ENCODE peak calls at places on chromosomes 11 and 22, in ten cellular contexts. One of them, this sample, is unnamed.

GRCh38 chr11:80990885-80991284 is 1550.1 kb upstream of the TENM4 start:
- ATAC-seq in body of pancreas: no peak
- ATAC-seq in left lung: no peak
- ATAC-seq in IMR-90: no peak
- ATAC-seq in CD8-positive, alpha-beta T cell: no peak
- ATAC-seq in GM23338: no peak
- ATAC-seq in heart right ventricle: no peak
- ATAC-seq in pancreas: no peak
- ATAC-seq in CD4-positive, CD25-positive, alpha-beta regulatory T cell: no peak
- ATAC-seq in naive thymus-derived CD4-positive, alpha-beta T cell: no peak
- ATAC-seq in this sample: no peak

GRCh38 chr11:21257461-21257860 is 588.1 kb downstream of the NELL1 start:
- ATAC-seq in body of pancreas: no peak
- ATAC-seq in left lung: no peak
- ATAC-seq in IMR-90: no peak
- ATAC-seq in CD8-positive, alpha-beta T cell: no peak
- ATAC-seq in GM23338: no peak
- ATAC-seq in heart right ventricle: no peak
- ATAC-seq in pancreas: no peak
- ATAC-seq in CD4-positive, CD25-positive, alpha-beta regulatory T cell: no peak
- ATAC-seq in naive thymus-derived CD4-positive, alpha-beta T cell: no peak
- ATAC-seq in this sample: no peak

GRCh38 chr11:83438438-83438837 is 152.3 kb upstream of the CCDC90B start:
- ATAC-seq in body of pancreas: no peak
- ATAC-seq in left lung: peak; percentile 48
- ATAC-seq in IMR-90: no peak
- ATAC-seq in CD8-positive, alpha-beta T cell: no peak
- ATAC-seq in GM23338: no peak
- ATAC-seq in heart right ventricle: no peak
- ATAC-seq in pancreas: peak; percentile 47
- ATAC-seq in CD4-positive, CD25-positive, alpha-beta regulatory T cell: no peak
- ATAC-seq in naive thymus-derived CD4-positive, alpha-beta T cell: peak; percentile 47
- ATAC-seq in this sample: no peak

GRCh38 chr11:94536386-94536785 is 7.3 kb upstream of the FUT4 start:
- ATAC-seq in body of pancreas: no peak
- ATAC-seq in left lung: no peak
- ATAC-seq in IMR-90: no peak
- ATAC-seq in CD8-positive, alpha-beta T cell: no peak
- ATAC-seq in GM23338: no peak
- ATAC-seq in heart right ventricle: no peak
- ATAC-seq in pancreas: peak; percentile 68
- ATAC-seq in CD4-positive, CD25-positive, alpha-beta regulatory T cell: no peak
- ATAC-seq in naive thymus-derived CD4-positive, alpha-beta T cell: no peak
- ATAC-seq in this sample: no peak

GRCh38 chr22:23762866-23763578 is at the start of gene C22orf15:
- ATAC-seq in body of pancreas: no peak
- ATAC-seq in left lung: no peak
- ATAC-seq in IMR-90: peak; percentile 88
- ATAC-seq in CD8-positive, alpha-beta T cell: peak; percentile 40
- ATAC-seq in GM23338: peak; percentile 45
- ATAC-seq in heart right ventricle: no peak
- ATAC-seq in pancreas: no peak
- ATAC-seq in CD4-positive, CD25-positive, alpha-beta regulatory T cell: no peak
- ATAC-seq in naive thymus-derived CD4-positive, alpha-beta T cell: no peak
- ATAC-seq in this sample: no peak

GRCh38 chr22:38098410-38099249 is 11.9 kb downstream of the BAIAP2L2 start:
- ATAC-seq in body of pancreas: peak; percentile 27
- ATAC-seq in left lung: peak; percentile 17
- ATAC-seq in IMR-90: peak; percentile 77
- ATAC-seq in CD8-positive, alpha-beta T cell: no peak
- ATAC-seq in GM23338: no peak
- ATAC-seq in heart right ventricle: peak; percentile 61
- ATAC-seq in pancreas: peak; percentile 47
- ATAC-seq in CD4-positive, CD25-positive, alpha-beta regulatory T cell: no peak
- ATAC-seq in naive thymus-derived CD4-positive, alpha-beta T cell: no peak
- ATAC-seq in this sample: no peak

GRCh38 chr22:22897947-22898346 is 10.3 kb downstream of the IGLL5 start:
- ATAC-seq in body of pancreas: no peak
- ATAC-seq in left lung: no peak
- ATAC-seq in IMR-90: no peak
- ATAC-seq in CD8-positive, alpha-beta T cell: no peak
- ATAC-seq in GM23338: no peak
- ATAC-seq in heart right ventricle: no peak
- ATAC-seq in pancreas: no peak
- ATAC-seq in CD4-positive, CD25-positive, alpha-beta regulatory T cell: no peak
- ATAC-seq in naive thymus-derived CD4-positive, alpha-beta T cell: no peak
- ATAC-seq in this sample: no peak

GRCh38 chr22:19904174-19904856 is 37.3 kb upstream of the COMT start:
- ATAC-seq in body of pancreas: no peak
- ATAC-seq in left lung: no peak
- ATAC-seq in IMR-90: no peak
- ATAC-seq in CD8-positive, alpha-beta T cell: no peak
- ATAC-seq in GM23338: no peak
- ATAC-seq in heart right ventricle: no peak
- ATAC-seq in pancreas: no peak
- ATAC-seq in CD4-positive, CD25-positive, alpha-beta regulatory T cell: no peak
- ATAC-seq in naive thymus-derived CD4-positive, alpha-beta T cell: no peak
- ATAC-seq in this sample: no peak

GRCh38 chr11:119993732-119994131 is 144.2 kb downstream of the TRIM29 start:
- ATAC-seq in body of pancreas: peak; percentile 43
- ATAC-seq in left lung: no peak
- ATAC-seq in IMR-90: no peak
- ATAC-seq in CD8-positive, alpha-beta T cell: no peak
- ATAC-seq in GM23338: peak; percentile 44
- ATAC-seq in heart right ventricle: no peak
- ATAC-seq in pancreas: peak; percentile 78
- ATAC-seq in CD4-positive, CD25-positive, alpha-beta regulatory T cell: no peak
- ATAC-seq in naive thymus-derived CD4-positive, alpha-beta T cell: no peak
- ATAC-seq in this sample: no peak

GRCh38 chr22:19730662-19731360 is 7.5 kb downstream of the GP1BB start:
- ATAC-seq in body of pancreas: peak; percentile 81
- ATAC-seq in left lung: peak; percentile 96
- ATAC-seq in IMR-90: peak; percentile 97
- ATAC-seq in CD8-positive, alpha-beta T cell: peak; percentile 91
- ATAC-seq in GM23338: peak; percentile 94
- ATAC-seq in heart right ventricle: peak; percentile 94
- ATAC-seq in pancreas: peak; percentile 92
- ATAC-seq in CD4-positive, CD25-positive, alpha-beta regulatory T cell: peak; percentile 86
- ATAC-seq in naive thymus-derived CD4-positive, alpha-beta T cell: peak; percentile 88
- ATAC-seq in this sample: peak; percentile 84

GRCh38 chr11:13316528-13316961 is 39.0 kb downstream of the BMAL1 start:
- ATAC-seq in body of pancreas: no peak
- ATAC-seq in left lung: peak; percentile 77
- ATAC-seq in IMR-90: peak; percentile 85
- ATAC-seq in CD8-positive, alpha-beta T cell: no peak
- ATAC-seq in GM23338: no peak
- ATAC-seq in heart right ventricle: peak; percentile 41
- ATAC-seq in pancreas: peak; percentile 54
- ATAC-seq in CD4-positive, CD25-positive, alpha-beta regulatory T cell: no peak
- ATAC-seq in naive thymus-derived CD4-positive, alpha-beta T cell: no peak
- ATAC-seq in this sample: peak; percentile 77

GRCh38 chr11:129192150-129192549 is at the start of gene ARHGAP32:
- ATAC-seq in body of pancreas: no peak
- ATAC-seq in left lung: peak; percentile 64
- ATAC-seq in IMR-90: no peak
- ATAC-seq in CD8-positive, alpha-beta T cell: peak; percentile 91
- ATAC-seq in GM23338: peak; percentile 76
- ATAC-seq in heart right ventricle: no peak
- ATAC-seq in pancreas: peak; percentile 70
- ATAC-seq in CD4-positive, CD25-positive, alpha-beta regulatory T cell: peak; percentile 53
- ATAC-seq in naive thymus-derived CD4-positive, alpha-beta T cell: peak; percentile 61
- ATAC-seq in this sample: no peak

GRCh38 chr22:29348956-29349355 is 33.5 kb upstream of the RASL10A start:
- ATAC-seq in body of pancreas: no peak
- ATAC-seq in left lung: no peak
- ATAC-seq in IMR-90: no peak
- ATAC-seq in CD8-positive, alpha-beta T cell: no peak
- ATAC-seq in GM23338: no peak
- ATAC-seq in heart right ventricle: no peak
- ATAC-seq in pancreas: no peak
- ATAC-seq in CD4-positive, CD25-positive, alpha-beta regulatory T cell: no peak
- ATAC-seq in naive thymus-derived CD4-positive, alpha-beta T cell: no peak
- ATAC-seq in this sample: no peak

GRCh38 chr11:78147807-78148206 is 8.4 kb upstream of the ALG8 start:
- ATAC-seq in body of pancreas: no peak
- ATAC-seq in left lung: no peak
- ATAC-seq in IMR-90: no peak
- ATAC-seq in CD8-positive, alpha-beta T cell: no peak
- ATAC-seq in GM23338: no peak
- ATAC-seq in heart right ventricle: no peak
- ATAC-seq in pancreas: no peak
- ATAC-seq in CD4-positive, CD25-positive, alpha-beta regulatory T cell: no peak
- ATAC-seq in naive thymus-derived CD4-positive, alpha-beta T cell: no peak
- ATAC-seq in this sample: no peak

GRCh38 chr11:69969890-69970784 is 108.0 kb upstream of the ANO1 start:
- ATAC-seq in body of pancreas: no peak
- ATAC-seq in left lung: no peak
- ATAC-seq in IMR-90: no peak
- ATAC-seq in CD8-positive, alpha-beta T cell: no peak
- ATAC-seq in GM23338: no peak
- ATAC-seq in heart right ventricle: no peak
- ATAC-seq in pancreas: no peak
- ATAC-seq in CD4-positive, CD25-positive, alpha-beta regulatory T cell: no peak
- ATAC-seq in naive thymus-derived CD4-positive, alpha-beta T cell: peak; percentile 33
- ATAC-seq in this sample: no peak

GRCh38 chr22:40000171-40000570 is 5.4 kb downstream of the FAM83F start:
- ATAC-seq in body of pancreas: no peak
- ATAC-seq in left lung: no peak
- ATAC-seq in IMR-90: no peak
- ATAC-seq in CD8-positive, alpha-beta T cell: no peak
- ATAC-seq in GM23338: no peak
- ATAC-seq in heart right ventricle: no peak
- ATAC-seq in pancreas: no peak
- ATAC-seq in CD4-positive, CD25-positive, alpha-beta regulatory T cell: no peak
- ATAC-seq in naive thymus-derived CD4-positive, alpha-beta T cell: no peak
- ATAC-seq in this sample: no peak

GRCh38 chr22:20531404-20532181 is 24.2 kb downstream of the MED15 start:
- ATAC-seq in body of pancreas: peak; percentile 69
- ATAC-seq in left lung: peak; percentile 94
- ATAC-seq in IMR-90: peak; percentile 81
- ATAC-seq in CD8-positive, alpha-beta T cell: peak; percentile 34
- ATAC-seq in GM23338: peak; percentile 83
- ATAC-seq in heart right ventricle: peak; percentile 83
- ATAC-seq in pancreas: peak; percentile 82
- ATAC-seq in CD4-positive, CD25-positive, alpha-beta regulatory T cell: no peak
- ATAC-seq in naive thymus-derived CD4-positive, alpha-beta T cell: no peak
- ATAC-seq in this sample: peak; percentile 93

GRCh38 chr11:16607675-16608644 is 130.5 kb upstream of the C11orf58 start:
- ATAC-seq in body of pancreas: peak; percentile 32
- ATAC-seq in left lung: peak; percentile 13
- ATAC-seq in IMR-90: peak; percentile 62
- ATAC-seq in CD8-positive, alpha-beta T cell: no peak
- ATAC-seq in GM23338: peak; percentile 26
- ATAC-seq in heart right ventricle: peak; percentile 51
- ATAC-seq in pancreas: peak; percentile 34
- ATAC-seq in CD4-positive, CD25-positive, alpha-beta regulatory T cell: no peak
- ATAC-seq in naive thymus-derived CD4-positive, alpha-beta T cell: no peak
- ATAC-seq in this sample: no peak

DNA sequence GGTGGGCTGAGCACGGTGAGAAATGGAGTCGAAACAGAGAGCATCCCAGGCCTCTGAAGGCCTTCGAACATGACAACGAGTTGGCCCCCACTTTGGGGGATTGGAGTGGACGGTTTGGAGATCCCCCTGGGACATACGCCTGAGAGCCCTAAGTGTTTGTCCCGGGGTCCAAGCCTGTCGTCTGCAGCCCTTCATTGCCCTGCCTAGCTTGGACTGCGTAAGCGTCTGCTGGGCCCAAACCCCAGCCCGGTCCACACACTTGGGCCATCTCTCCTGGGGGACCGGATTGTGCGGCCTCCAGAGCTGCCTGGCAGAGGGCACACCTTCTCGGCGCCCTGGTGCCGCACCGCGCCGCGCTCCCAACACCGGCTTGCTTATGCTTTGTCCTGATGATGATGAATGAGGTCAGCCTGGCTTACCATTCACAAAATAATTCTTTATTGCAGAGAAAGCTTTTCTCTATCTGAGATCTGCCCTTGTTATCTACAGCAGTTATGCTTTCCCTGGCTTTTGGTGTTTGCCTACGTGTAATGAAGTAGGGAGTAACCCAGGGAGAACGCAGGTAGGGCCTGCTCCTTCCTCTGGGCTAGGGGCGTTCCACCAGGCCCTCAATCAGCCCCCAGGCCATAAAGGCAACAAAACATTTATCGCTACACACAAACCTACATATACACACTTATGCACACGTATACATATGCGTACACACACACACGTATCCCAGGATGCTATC is 85.9 kb upstream of the PPARA start:
- ATAC-seq in body of pancreas: peak; percentile 53
- ATAC-seq in left lung: no peak
- ATAC-seq in IMR-90: no peak
- ATAC-seq in CD8-positive, alpha-beta T cell: no peak
- ATAC-seq in GM23338: no peak
- ATAC-seq in heart right ventricle: peak; percentile 26
- ATAC-seq in pancreas: peak; percentile 46
- ATAC-seq in CD4-positive, CD25-positive, alpha-beta regulatory T cell: no peak
- ATAC-seq in naive thymus-derived CD4-positive, alpha-beta T cell: no peak
- ATAC-seq in this sample: peak; percentile 5
- H3K4me3 ChIP-seq in body of pancreas: no peak overlapping the region
- H3K4me3 ChIP-seq in left lung: no peak overlapping the region
- H3K4me3 ChIP-seq in IMR-90: no peak overlapping the region
- H3K4me3 ChIP-seq in CD8-positive, alpha-beta T cell: no peak overlapping the region
- H3K4me3 ChIP-seq in GM23338: no peak overlapping the region
- H3K4me3 ChIP-seq in heart right ventricle: peak overlapping the region; percentile 3
- H3K4me3 ChIP-seq in pancreas: no peak overlapping the region
- H3K4me3 ChIP-seq in CD4-positive, CD25-positive, alpha-beta regulatory T cell: no peak overlapping the region
- H3K4me3 ChIP-seq in naive thymus-derived CD4-positive, alpha-beta T cell: no peak overlapping the region
- H3K4me3 ChIP-seq in this sample: no peak overlapping the region

GRCh38 chr11:64254326-64254725 is 3.0 kb downstream of the PLCB3 start:
- ATAC-seq in body of pancreas: no peak
- ATAC-seq in left lung: no peak
- ATAC-seq in IMR-90: no peak
- ATAC-seq in CD8-positive, alpha-beta T cell: no peak
- ATAC-seq in GM23338: no peak
- ATAC-seq in heart right ventricle: no peak
- ATAC-seq in pancreas: no peak
- ATAC-seq in CD4-positive, CD25-positive, alpha-beta regulatory T cell: no peak
- ATAC-seq in naive thymus-derived CD4-positive, alpha-beta T cell: no peak
- ATAC-seq in this sample: no peak
- H3K4me3 ChIP-seq in body of pancreas: no peak overlapping the region
- H3K4me3 ChIP-seq in left lung: no peak overlapping the region
- H3K4me3 ChIP-seq in IMR-90: no peak overlapping the region
- H3K4me3 ChIP-seq in CD8-positive, alpha-beta T cell: no peak overlapping the region
- H3K4me3 ChIP-seq in GM23338: no peak overlapping the region
- H3K4me3 ChIP-seq in heart right ventricle: no peak overlapping the region
- H3K4me3 ChIP-seq in pancreas: no peak overlapping the region
- H3K4me3 ChIP-seq in CD4-positive, CD25-positive, alpha-beta regulatory T cell: no peak overlapping the region
- H3K4me3 ChIP-seq in naive thymus-derived CD4-positive, alpha-beta T cell: no peak overlapping the region
- H3K4me3 ChIP-seq in this sample: no peak overlapping the region

GRCh38 chr11:117201516-117201866 is 2.3 kb downstream of the TAGLN start:
- ATAC-seq in body of pancreas: no peak
- ATAC-seq in left lung: no peak
- ATAC-seq in IMR-90: no peak
- ATAC-seq in CD8-positive, alpha-beta T cell: no peak
- ATAC-seq in GM23338: no peak
- ATAC-seq in heart right ventricle: no peak
- ATAC-seq in pancreas: no peak
- ATAC-seq in CD4-positive, CD25-positive, alpha-beta regulatory T cell: no peak
- ATAC-seq in naive thymus-derived CD4-positive, alpha-beta T cell: no peak
- ATAC-seq in this sample: no peak
- H3K4me3 ChIP-seq in body of pancreas: no peak overlapping the region
- H3K4me3 ChIP-seq in left lung: peak overlapping the region; percentile 1
- H3K4me3 ChIP-seq in IMR-90: peak overlapping the region; percentile 49
- H3K4me3 ChIP-seq in CD8-positive, alpha-beta T cell: no peak overlapping the region
- H3K4me3 ChIP-seq in GM23338: peak overlapping the region; percentile 68
- H3K4me3 ChIP-seq in heart right ventricle: peak overlapping the region; percentile 41
- H3K4me3 ChIP-seq in pancreas: no peak overlapping the region
- H3K4me3 ChIP-seq in CD4-positive, CD25-positive, alpha-beta regulatory T cell: no peak overlapping the region
- H3K4me3 ChIP-seq in naive thymus-derived CD4-positive, alpha-beta T cell: no peak overlapping the region
- H3K4me3 ChIP-seq in this sample: peak overlapping the region; percentile 73

GRCh38 chr11:20161230-20161918 is 1.1 kb upstream of the DBX1 start:
- ATAC-seq in body of pancreas: no peak
- ATAC-seq in left lung: no peak
- ATAC-seq in IMR-90: no peak
- ATAC-seq in CD8-positive, alpha-beta T cell: no peak
- ATAC-seq in GM23338: peak; percentile 17
- ATAC-seq in heart right ventricle: no peak
- ATAC-seq in pancreas: no peak
- ATAC-seq in CD4-positive, CD25-positive, alpha-beta regulatory T cell: no peak
- ATAC-seq in naive thymus-derived CD4-positive, alpha-beta T cell: no peak
- ATAC-seq in this sample: no peak
- H3K4me3 ChIP-seq in body of pancreas: no peak overlapping the region
- H3K4me3 ChIP-seq in left lung: no peak overlapping the region
- H3K4me3 ChIP-seq in IMR-90: no peak overlapping the region
- H3K4me3 ChIP-seq in CD8-positive, alpha-beta T cell: no peak overlapping the region
- H3K4me3 ChIP-seq in GM23338: peak overlapping the region; percentile 52
- H3K4me3 ChIP-seq in heart right ventricle: no peak overlapping the region
- H3K4me3 ChIP-seq in pancreas: no peak overlapping the region
- H3K4me3 ChIP-seq in CD4-positive, CD25-positive, alpha-beta regulatory T cell: no peak overlapping the region
- H3K4me3 ChIP-seq in naive thymus-derived CD4-positive, alpha-beta T cell: no peak overlapping the region
- H3K4me3 ChIP-seq in this sample: no peak overlapping the region

This sample was measured in gastroesophageal sphincter.